ENCODE peak calls at places on chromosomes 2 and 18, in nine cellular contexts. R is astrocyte, J is GM12865, Q is tibial artery, F is OCI-LY7, D is AG04449, U is fibroblast of the aortic adventitia, O is Caco-2, H is cardiac fibroblast. N is an unnamed sample.

GRCh38 chr2:201532686-201533304 is 81.3 kb downstream of the STRADB start:
- DNase-seq in R (peak), J (peak), Q (no peak), F (no peak), D (peak), U (peak), O (no peak), H (peak), N (peak)

GRCh38 chr2:98772531-98772930 is 41.6 kb upstream of the MGAT4A start:
- DNase-seq in R (peak), J (no peak), Q (no peak), F (no peak), D (no peak), U (no peak), O (no peak), H (peak), N (no peak)

GRCh38 chr2:70347831-70348230 is 46.0 kb upstream of the FAM136A start:
- DNase-seq in R (no peak), J (no peak), Q (no peak), F (no peak), D (no peak), U (no peak), O (no peak), H (no peak), N (no peak)

GRCh38 chr2:54704238-54704637 is 19.2 kb upstream of the EML6 start:
- DNase-seq in R (no peak), J (no peak), Q (no peak), F (no peak), D (no peak), U (no peak), O (no peak), H (no peak), N (no peak)

GRCh38 chr2:31251018-31251417 is 17.1 kb downstream of the EHD3 start:
- DNase-seq in R (no peak), J (no peak), Q (no peak), F (peak), D (no peak), U (no peak), O (no peak), H (no peak), N (no peak)

GRCh38 chr2:191559569-191559968 is 118.4 kb upstream of the NABP1 start:
- DNase-seq in R (no peak), J (no peak), Q (no peak), F (no peak), D (no peak), U (no peak), O (no peak), H (no peak), N (no peak)

GRCh38 chr2:61887684-61888303 is 662 bp downstream of the CCT4 start:
- DNase-seq in R (peak), J (peak), Q (no peak), F (peak), D (no peak), U (peak), O (no peak), H (peak), N (peak)

GRCh38 chr2:114685102-114685501 is 242.7 kb downstream of the DPP10 start:
- DNase-seq in R (no peak), J (no peak), Q (no peak), F (no peak), D (no peak), U (no peak), O (no peak), H (no peak), N (no peak)

GRCh38 chr18:51028201-51028805 is 1.7 kb upstream of the SMAD4 start:
- DNase-seq in R (peak), J (peak), Q (no peak), F (peak), D (no peak), U (peak), O (peak), H (no peak), N (peak)

GRCh38 chr2:15643209-15643500 is 51.5 kb downstream of the DDX1 start:
- DNase-seq in R (no peak), J (no peak), Q (no peak), F (no peak), D (no peak), U (no peak), O (no peak), H (no peak), N (no peak)

GRCh38 chr2:67311536-67311935 is 85.6 kb upstream of the ETAA1 start:
- DNase-seq in R (peak), J (no peak), Q (no peak), F (no peak), D (peak), U (peak), O (no peak), H (peak), N (peak)

GRCh38 chr2:126916744-126917143 is 18.1 kb downstream of the TEX51 start:
- DNase-seq in R (no peak), J (no peak), Q (no peak), F (no peak), D (no peak), U (no peak), O (no peak), H (no peak), N (no peak)

GRCh38 chr2:159713691-159714585 is 1.6 kb downstream of the MARCHF7 start:
- DNase-seq in R (peak), J (no peak), Q (no peak), F (peak), D (no peak), U (peak), O (no peak), H (peak), N (peak)

GRCh38 chr2:67625671-67626070 is 228.5 kb downstream of the ETAA1 start:
- DNase-seq in R (peak), J (no peak), Q (no peak), F (no peak), D (no peak), U (peak), O (no peak), H (peak), N (no peak)

GRCh38 chr18:46424898-46425297 is 232.1 kb downstream of the LOXHD1 start:
- DNase-seq in R (no peak), J (no peak), Q (no peak), F (no peak), D (no peak), U (no peak), O (no peak), H (no peak), N (no peak)

GRCh38 chr2:44290271-44290670 is 15.0 kb downstream of the SLC3A1 start:
- DNase-seq in R (peak), J (no peak), Q (no peak), F (no peak), D (no peak), U (peak), O (no peak), H (peak), N (no peak)

GRCh38 chr18:72543362-72544055 is 633 bp downstream of the CBLN2 start:
- DNase-seq in R (no peak), J (no peak), Q (no peak), F (no peak), D (no peak), U (no peak), O (no peak), H (no peak), N (peak)

GRCh38 chr2:214038186-214038585 is 372.7 kb upstream of the VWC2L start:
- DNase-seq in R (no peak), J (no peak), Q (no peak), F (no peak), D (no peak), U (no peak), O (no peak), H (no peak), N (no peak)

GRCh38 chr18:26524952-26525351 is 23.4 kb downstream of the KCTD1 start:
- DNase-seq in R (no peak), J (peak), Q (no peak), F (no peak), D (no peak), U (no peak), O (no peak), H (no peak), N (no peak)

GRCh38 chr18:26631135-26631534 is 82.8 kb upstream of the KCTD1 start:
- DNase-seq in R (no peak), J (no peak), Q (no peak), F (no peak), D (no peak), U (no peak), O (no peak), H (no peak), N (no peak)

GRCh38 chr2:139241256-139241655 is 461.1 kb upstream of the NXPH2 start:
- DNase-seq in R (no peak), J (no peak), Q (no peak), F (no peak), D (no peak), U (no peak), O (no peak), H (no peak), N (no peak)

GRCh38 chr2:64604929-64605550 is 48.7 kb downstream of the SERTAD2 start:
- DNase-seq in R (peak), J (no peak), Q (no peak), F (no peak), D (peak), U (peak), O (no peak), H (peak), N (peak)

GRCh38 chr2:223459328-223459939 is 142.7 kb downstream of the SCG2 start:
- DNase-seq in R (peak), J (no peak), Q (no peak), F (peak), D (no peak), U (peak), O (no peak), H (peak), N (no peak)

GRCh38 chr2:23402205-23402740 is 17.3 kb downstream of the KLHL29 start:
- DNase-seq in R (no peak), J (no peak), Q (no peak), F (no peak), D (no peak), U (no peak), O (no peak), H (no peak), N (no peak)

GRCh38 chr2:5616019-5616418 is 76.2 kb upstream of the SOX11 start:
- DNase-seq in R (no peak), J (no peak), Q (no peak), F (no peak), D (no peak), U (no peak), O (no peak), H (no peak), N (no peak)

GRCh38 chr18:22796069-22796468 is 137.1 kb upstream of the RBBP8 start:
- DNase-seq in R (peak), J (no peak), Q (no peak), F (no peak), D (no peak), U (no peak), O (no peak), H (no peak), N (no peak)

GRCh38 chr2:43100883-43101662 is 125.3 kb downstream of the ZFP36L2 start:
- DNase-seq in R (peak), J (no peak), Q (peak), F (no peak), D (no peak), U (peak), O (no peak), H (peak), N (peak)

GRCh38 chr18:23585007-23585871 is 1.1 kb downstream of the NPC1 start:
- DNase-seq in R (peak), J (peak), Q (no peak), F (peak), D (no peak), U (peak), O (no peak), H (peak), N (no peak)

DNA sequence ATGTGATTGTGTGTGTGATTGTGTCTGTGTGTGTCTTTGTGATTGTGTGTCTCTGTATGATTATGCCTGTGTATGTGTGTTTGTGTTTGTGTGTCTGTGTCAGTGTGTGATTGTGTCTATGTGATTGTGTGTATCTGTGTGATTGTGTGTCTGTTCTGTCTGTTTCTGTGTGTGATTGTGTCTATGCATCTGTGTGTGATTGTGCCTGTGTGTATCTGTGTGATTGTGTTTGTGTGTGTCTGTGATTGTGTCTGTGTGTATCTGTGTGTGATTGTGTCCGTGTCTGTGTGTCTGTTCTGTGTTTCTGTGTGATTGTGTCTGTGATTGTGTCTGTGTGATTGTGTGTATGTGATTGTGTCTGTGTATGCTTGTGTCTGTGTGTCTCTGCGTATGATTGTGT is 12.1 kb upstream of the KLHL30 start:
- DNase-seq in R (no peak), J (no peak), Q (no peak), F (no peak), D (no peak), U (no peak), O (no peak), H (no peak), N (no peak)
- H3K4me3 ChIP-seq in R (no peak), J (no peak), Q (no peak), F (no peak), D (no peak), U (no peak), O (no peak), H (no peak), N (no peak)

GRCh38 chr2:18749912-18750526 is 160.7 kb upstream of the NT5C1B start:
- DNase-seq in R (peak), J (peak), Q (peak), F (peak), D (no peak), U (peak), O (no peak), H (peak), N (peak)
- H3K4me3 ChIP-seq in R (no peak), J (no peak), Q (no peak), F (no peak), D (no peak), U (no peak), O (no peak), H (no peak), N (no peak)

GRCh38 chr2:190344275-190344827 is 962 bp downstream of the INPP1 start:
- DNase-seq in R (no peak), J (peak), Q (peak), F (peak), D (no peak), U (no peak), O (peak), H (peak), N (no peak)

GRCh38 chr2:190342601-190343000 is 788 bp upstream of the INPP1 start:
- DNase-seq in R (no peak), J (no peak), Q (no peak), F (no peak), D (no peak), U (no peak), O (no peak), H (no peak), N (no peak)

GRCh38 chr2:190343500-190344274 is at the start of gene INPP1:
- DNase-seq in R (peak), J (peak), Q (peak), F (peak), D (no peak), U (peak), O (peak), H (peak), N (peak)

GRCh38 chr2:190340369-190340768 is 3.0 kb upstream of the INPP1 start:
- DNase-seq in R (no peak), J (no peak), Q (no peak), F (no peak), D (no peak), U (no peak), O (peak), H (no peak), N (no peak)

GRCh38 chr2:190343170-190343499 is 254 bp upstream of the INPP1 start:
- DNase-seq in R (no peak), J (peak), Q (no peak), F (no peak), D (no peak), U (no peak), O (no peak), H (no peak), N (no peak)
- H3K4me3 ChIP-seq in R (peak), J (peak), Q (peak), F (no peak), D (peak), U (peak), O (peak), H (peak), N (peak)

GRCh38 chr2:238846503-238847431 is 1.1 kb upstream of the TWIST2 start:
- DNase-seq in R (peak), J (no peak), Q (no peak), F (no peak), D (no peak), U (peak), O (no peak), H (peak), N (peak)
- H3K4me3 ChIP-seq in R (peak), J (no peak), Q (peak), F (no peak), D (peak), U (peak), O (no peak), H (peak), N (peak)

GRCh38 chr2:41826921-41827320 is 220.9 kb upstream of the PKDCC start:
- DNase-seq in R (no peak), J (no peak), Q (no peak), F (no peak), D (no peak), U (no peak), O (no peak), H (no peak), N (no peak)

DNA sequence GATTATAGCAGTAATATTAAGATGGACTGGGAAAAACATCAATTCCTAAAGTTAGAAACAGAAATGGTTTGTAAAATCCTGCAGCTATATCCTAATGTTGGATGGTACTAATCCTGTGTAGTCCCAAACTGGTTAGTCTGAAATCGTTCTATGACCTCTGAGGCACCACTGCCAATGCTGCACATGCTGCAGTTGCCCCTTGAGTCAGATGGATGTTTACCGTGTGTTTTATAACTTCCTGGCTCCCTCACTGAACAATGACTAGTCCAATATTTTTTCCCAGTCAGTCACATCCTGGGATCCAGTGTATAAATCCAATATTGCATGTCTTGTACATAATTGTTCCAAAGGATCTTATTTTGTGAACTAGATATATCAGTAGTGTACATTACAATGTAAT is 226.7 kb upstream of the PKDCC start:
- DNase-seq in R (no peak), J (no peak), Q (no peak), F (no peak), D (no peak), U (no peak), O (no peak), H (no peak), N (no peak)
- H3K4me3 ChIP-seq in R (no peak), J (no peak), Q (no peak), F (no peak), D (no peak), U (no peak), O (no peak), H (no peak), N (no peak)

DNA sequence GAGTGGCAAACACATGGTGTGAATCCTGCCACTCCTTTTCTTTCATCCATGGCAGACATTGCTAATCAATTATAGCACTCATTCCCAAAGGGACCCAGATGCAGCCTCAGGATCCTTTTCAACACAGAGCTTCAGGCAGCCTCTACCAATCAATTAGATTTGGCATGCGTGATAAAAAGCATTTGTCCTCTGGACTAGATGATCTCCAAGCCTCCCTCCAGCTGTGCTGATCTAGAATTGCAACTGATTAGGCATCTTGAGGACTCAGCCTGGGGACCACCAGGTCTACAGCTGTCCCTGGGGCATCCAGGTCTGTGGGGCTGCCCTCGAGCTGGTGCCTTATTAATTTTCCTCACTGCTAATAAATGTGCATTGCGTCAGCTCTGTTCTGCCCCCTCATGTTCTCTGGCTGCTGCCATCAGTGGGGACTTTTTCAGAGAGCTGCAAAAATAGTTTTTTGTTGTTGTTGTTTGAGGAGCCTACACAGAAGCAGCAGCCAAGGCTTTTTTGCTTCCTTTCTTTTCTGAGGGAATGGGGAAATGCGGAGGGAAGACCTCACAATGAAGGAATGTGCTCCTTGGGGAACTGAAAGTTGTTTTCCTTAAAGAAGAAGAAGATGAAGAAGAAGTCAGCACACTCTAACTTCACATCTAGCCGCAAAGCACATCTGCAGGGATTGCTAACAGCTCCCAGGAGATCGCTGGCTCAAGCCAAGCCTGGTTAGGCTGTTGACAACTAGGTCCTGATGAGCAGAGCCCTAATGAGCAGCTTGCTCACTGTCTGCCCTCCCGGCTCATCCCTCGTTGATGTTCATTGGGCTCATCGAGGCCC is 8.8 kb upstream of the ATOH8 start:
- DNase-seq in R (peak), J (no peak), Q (peak), F (no peak), D (peak), U (peak), O (no peak), H (peak), N (peak)
- H3K4me3 ChIP-seq in R (no peak), J (no peak), Q (peak), F (no peak), D (peak), U (peak), O (no peak), H (no peak), N (no peak)

DNA sequence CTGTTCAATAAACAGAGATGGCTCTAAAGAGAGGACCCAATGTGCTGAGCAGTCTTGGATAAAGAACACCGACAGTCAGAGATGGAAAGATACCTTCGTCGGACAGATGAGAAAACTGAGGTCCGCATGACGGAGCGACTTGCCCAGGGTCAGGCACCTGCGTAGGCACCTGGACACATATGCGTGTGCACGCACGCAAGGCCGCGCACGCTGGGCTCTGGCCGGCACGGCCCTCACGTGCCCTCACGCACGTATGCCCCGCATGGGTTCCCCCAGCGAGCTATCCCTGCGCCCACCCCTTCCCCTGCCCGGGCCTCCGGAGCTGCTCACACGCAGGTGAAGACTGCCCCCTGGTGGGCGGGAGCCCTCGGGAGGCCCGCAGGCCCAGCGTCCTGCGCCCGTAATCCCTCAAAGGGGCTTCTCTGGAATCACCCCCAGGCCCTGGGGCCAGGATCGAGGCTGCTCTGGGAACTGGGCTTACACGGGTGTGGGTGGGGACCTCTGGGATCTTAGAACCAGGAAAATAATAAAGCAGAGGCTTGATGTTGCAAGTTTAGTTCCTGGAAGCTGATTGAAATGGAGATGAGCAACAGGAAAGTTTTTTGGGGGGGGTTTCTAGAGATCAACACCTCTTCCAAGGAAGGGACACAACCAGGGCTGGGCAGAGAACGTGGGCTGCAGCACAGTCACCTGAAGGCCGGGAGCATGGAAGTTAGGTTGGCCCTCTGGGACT is 246.3 kb downstream of the TNS1 start:
- DNase-seq in R (peak), J (peak), Q (peak), F (peak), D (no peak), U (peak), O (no peak), H (peak), N (peak)
- H3K4me3 ChIP-seq in R (no peak), J (peak), Q (no peak), F (no peak), D (peak), U (no peak), O (no peak), H (no peak), N (no peak)

DNA sequence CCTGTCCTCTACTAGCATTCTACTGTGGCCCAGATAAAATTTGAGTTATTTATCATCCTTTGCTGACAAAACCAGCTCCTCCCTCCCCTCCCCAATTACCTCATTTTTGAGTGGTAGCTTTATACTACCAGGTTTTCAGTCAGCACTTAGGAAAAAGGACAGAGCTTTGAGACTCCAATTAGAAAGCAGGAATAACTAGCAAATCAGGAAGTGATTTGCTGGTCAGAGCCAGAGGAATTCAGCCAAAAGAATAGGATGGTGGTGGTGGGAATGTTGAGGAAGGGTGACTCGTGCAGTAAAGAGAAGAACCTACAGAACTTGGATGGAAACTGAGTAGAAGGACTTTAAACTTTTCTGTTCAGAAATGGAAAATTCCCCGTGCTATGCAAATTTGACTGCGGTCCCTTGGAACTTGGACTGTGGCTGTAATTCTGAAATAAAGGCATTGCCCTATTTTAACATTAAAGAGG is 3.7 kb downstream of the MYL12B start:
- DNase-seq in R (peak), J (no peak), Q (no peak), F (no peak), D (no peak), U (peak), O (no peak), H (peak), N (no peak)
- H3K4me3 ChIP-seq in R (no peak), J (no peak), Q (no peak), F (peak), D (no peak), U (no peak), O (no peak), H (no peak), N (no peak)

N was measured in MG63.